ENCODE peak calls at places on chromosomes 6 and 20, in ten cellular contexts. X is COR-L47; L is astrocyte of the cerebellum; M is DMS 273 treated with DMSO at 0.1 percent for 48 hours; B is anterior cingulate cortex; P is NT2/D1; D is GM12892; U is effector CD8-positive, alpha-beta T cell; F is activated T-cell treated with anti-CD3 and anti-CD28 coated beads, Interleukin-2, amount 50 U/mL, for 72 hours; S is hepatocyte. G is an unnamed sample.

GRCh38 chr20:61263084-61263695 is 11.1 kb downstream of the CDH4 start:
- DNase-seq in U (peak), S (peak), F (peak), L (no peak), B (no peak), P (no peak), D (no peak), M (no peak), X (no peak), G (no peak)

GRCh38 chr6:52519618-52520017 is 57.2 kb downstream of the TRAM2 start:
- DNase-seq in M (no peak), F (no peak), L (no peak), U (no peak), B (no peak), S (no peak), D (no peak), X (no peak), P (no peak), G (no peak)

GRCh38 chr20:37922016-37922415 is 19.1 kb downstream of the VSTM2L start:
- DNase-seq in D (no peak), P (no peak), L (no peak), S (no peak), F (peak), M (no peak), X (no peak), B (no peak), U (no peak), G (no peak)

GRCh38 chr6:7238900-7239589 is 74.0 kb downstream of the SSR1 start:
- DNase-seq in X (peak), D (no peak), S (peak), P (peak), U (peak), B (peak), L (peak), F (peak), M (peak), G (peak)

GRCh38 chr6:156852858-156853216 is 75.7 kb downstream of the ARID1B start:
- DNase-seq in X (no peak), U (no peak), B (no peak), F (no peak), M (no peak), L (no peak), D (no peak), S (no peak), P (peak), G (no peak)

GRCh38 chr6:84428300-84428907 is 201.0 kb upstream of the CEP162 start:
- DNase-seq in M (no peak), U (no peak), B (no peak), L (peak), S (peak), F (peak), P (peak), X (peak), D (no peak), G (no peak)

GRCh38 chr6:84582997-84583396 is 181.4 kb downstream of the TBX18 start:
- DNase-seq in P (no peak), U (no peak), D (no peak), M (no peak), X (no peak), S (no peak), L (no peak), F (no peak), B (no peak), G (no peak)

GRCh38 chr6:73585566-73586415 is 65.0 kb upstream of the EEF1A1 start:
- DNase-seq in D (no peak), B (no peak), L (no peak), M (peak), X (no peak), U (peak), F (peak), S (peak), P (no peak), G (no peak)

GRCh38 chr6:141598487-141598886 is 534.2 kb upstream of the GJE1 start:
- DNase-seq in P (no peak), M (no peak), F (no peak), L (no peak), D (no peak), S (no peak), B (no peak), X (no peak), U (no peak), G (no peak)

GRCh38 chr6:97175806-97176205 is 107.2 kb downstream of the MMS22L start:
- DNase-seq in U (no peak), X (no peak), F (no peak), S (no peak), B (no peak), P (no peak), L (no peak), D (no peak), M (no peak), G (no peak)

GRCh38 chr6:148470606-148471299 is 128.1 kb downstream of the SASH1 start:
- DNase-seq in P (no peak), L (no peak), S (no peak), U (no peak), F (no peak), D (no peak), X (no peak), M (no peak), B (no peak), G (no peak)

GRCh38 chr20:1941226-1941625 is 46.0 kb downstream of the SIRPA start:
- DNase-seq in L (no peak), B (no peak), U (no peak), F (no peak), P (no peak), X (no peak), D (no peak), M (no peak), S (no peak), G (no peak)

GRCh38 chr20:40686434-40686882 is 2.6 kb downstream of the MAFB start:
- DNase-seq in D (no peak), S (no peak), M (no peak), X (no peak), U (no peak), F (no peak), L (no peak), P (no peak), B (no peak), G (no peak)

GRCh38 chr20:44113642-44113945 is 73.4 kb downstream of the JPH2 start:
- DNase-seq in L (no peak), U (no peak), M (no peak), F (no peak), P (no peak), B (no peak), X (no peak), D (no peak), S (no peak), G (no peak)

GRCh38 chr6:4314201-4314707 is 178.9 kb upstream of the ECI2 start:
- DNase-seq in D (no peak), B (no peak), X (no peak), F (no peak), U (no peak), P (no peak), M (no peak), L (no peak), S (no peak), G (no peak)

GRCh38 chr6:44925100-44925739 is 402.9 kb upstream of the RUNX2 start:
- DNase-seq in S (peak), B (no peak), X (peak), P (peak), F (no peak), M (no peak), L (no peak), D (no peak), U (no peak), G (no peak)

GRCh38 chr20:17971571-17972013 is 2.8 kb downstream of the MGME1 start:
- DNase-seq in S (no peak), F (no peak), X (no peak), U (no peak), P (no peak), B (no peak), M (no peak), L (no peak), D (no peak), G (no peak)

GRCh38 chr6:30091577-30092381 is 16.2 kb upstream of the RNF39 start:
- DNase-seq in S (peak), B (no peak), M (no peak), L (no peak), U (no peak), F (no peak), X (peak), D (no peak), P (no peak), G (no peak)

GRCh38 chr6:2575191-2575590 is 175.5 kb downstream of the MYLK4 start:
- DNase-seq in F (no peak), M (no peak), L (no peak), S (no peak), B (no peak), D (no peak), P (no peak), U (no peak), X (no peak), G (no peak)

GRCh38 chr6:41167173-41167963 is 4.5 kb upstream of the TREM2 start:
- DNase-seq in L (no peak), F (no peak), M (no peak), P (no peak), U (no peak), B (no peak), S (peak), X (no peak), D (no peak), G (no peak)

GRCh38 chr6:119602215-119603178 is 252.9 kb upstream of the MAN1A1 start:
- DNase-seq in X (no peak), D (no peak), P (no peak), F (no peak), M (no peak), U (no peak), L (no peak), S (no peak), B (no peak), G (no peak)

GRCh38 chr6:24831771-24832718 is 33.3 kb upstream of the ARMH2 start:
- DNase-seq in B (no peak), D (no peak), X (no peak), F (no peak), M (no peak), P (no peak), U (no peak), L (peak), S (no peak), G (no peak)

GRCh38 chr6:160767019-160767646 is 65.1 kb downstream of the PLG start:
- DNase-seq in D (peak), X (peak), S (peak), B (peak), M (peak), F (peak), U (no peak), P (peak), L (peak), G (peak)

GRCh38 chr6:101779051-101779844 is 385.7 kb downstream of the GRIK2 start:
- DNase-seq in U (no peak), M (no peak), D (no peak), F (no peak), S (no peak), P (no peak), B (no peak), X (no peak), L (no peak), G (no peak)

GRCh38 chr6:144217264-144217663 is 66.9 kb downstream of the STX11 start:
- DNase-seq in M (no peak), L (no peak), F (no peak), U (no peak), D (no peak), X (no peak), B (no peak), P (no peak), S (peak), G (no peak)

GRCh38 chr6:33324139-33324538 is 6.6 kb upstream of the ZBTB22 start:
- DNase-seq in D (no peak), M (no peak), S (no peak), F (no peak), X (no peak), P (no peak), U (no peak), L (no peak), B (no peak), G (peak)

GRCh38 chr6:145428656-145429173 is 306.6 kb downstream of the EPM2A start:
- DNase-seq in S (no peak), X (no peak), U (no peak), B (no peak), L (no peak), D (no peak), F (no peak), M (no peak), P (no peak), G (no peak)

GRCh38 chr6:148629197-148629909 is 117.5 kb upstream of the UST start:
- DNase-seq in P (no peak), B (no peak), L (no peak), D (no peak), X (no peak), F (no peak), S (no peak), M (no peak), U (no peak), G (no peak)

GRCh38 chr6:165574770-165575549 is 88.1 kb downstream of the PDE10A start:
- DNase-seq in X (no peak), L (no peak), F (no peak), U (no peak), B (no peak), M (no peak), S (no peak), P (no peak), D (no peak), G (no peak)

GRCh38 chr6:147078602-147079001 is 125.6 kb upstream of the STXBP5 start:
- DNase-seq in P (no peak), X (no peak), U (no peak), B (no peak), L (peak), S (no peak), M (peak), F (no peak), D (no peak), G (no peak)

GRCh38 chr6:111736005-111736607 is 130.4 kb upstream of the TRAF3IP2 start:
- DNase-seq in P (no peak), M (no peak), U (no peak), D (no peak), X (no peak), B (no peak), S (no peak), L (no peak), F (no peak), G (no peak)

GRCh38 chr6:149383371-149383770 is 16.7 kb upstream of the SUMO4 start:
- DNase-seq in M (no peak), U (no peak), S (no peak), F (no peak), D (no peak), L (no peak), P (no peak), X (no peak), B (no peak), G (no peak)

GRCh38 chr6:14751645-14752173 is 494.2 kb upstream of the JARID2 start:
- DNase-seq in F (no peak), U (no peak), S (no peak), X (no peak), P (no peak), M (no peak), D (no peak), B (no peak), L (no peak), G (no peak)

GRCh38 chr6:150891886-150892485 is 26.5 kb downstream of the MTHFD1L start:
- DNase-seq in P (peak), U (peak), F (peak), S (peak), B (peak), D (no peak), X (peak), M (peak), L (peak), G (peak)

GRCh38 chr6:8006208-8006607 is 58.0 kb downstream of the BLOC1S5 start:
- DNase-seq in L (peak), U (no peak), S (peak), B (no peak), X (no peak), M (no peak), D (no peak), F (no peak), P (no peak), G (no peak)

GRCh38 chr6:97095466-97095865 is 170.9 kb downstream of the KLHL32 start:
- DNase-seq in X (no peak), P (no peak), M (no peak), S (no peak), D (no peak), B (no peak), U (no peak), L (no peak), F (no peak), G (no peak)